ENCODE peak calls at places on chromosome 6, in four cellular contexts. X is HTR-8/SVneo, M is lung microvascular endothelial cell, E is amniotic epithelial cell. I is an unnamed sample.

GRCh38 chr6:45538636-45539035 is 160.9 kb upstream of the SUPT3H start:
- DNase-seq in E (no peak), M (no peak), X (no peak), I (peak)

GRCh38 chr6:122484760-122485159 is 13.2 kb upstream of the SERINC1 start:
- DNase-seq in X (no peak), E (no peak), M (no peak), I (no peak)

GRCh38 chr6:34021839-34022190 is 124.1 kb downstream of the GRM4 start:
- DNase-seq in M (no peak), E (no peak), X (no peak), I (no peak)

GRCh38 chr6:46735720-46736031 is 501 bp upstream of the PLA2G7 start:
- DNase-seq in E (no peak), M (no peak), X (no peak), I (no peak)

GRCh38 chr6:43823879-43824740 is 54.1 kb downstream of the VEGFA start:
- DNase-seq in M (no peak), X (no peak), E (no peak), I (no peak)

GRCh38 chr6:139398658-139399057 is 24.2 kb upstream of the CITED2 start:
- DNase-seq in X (no peak), M (no peak), E (no peak), I (no peak)

GRCh38 chr6:1312444-1313363 is 806 bp downstream of the FOXQ1 start:
- DNase-seq in M (no peak), E (no peak), X (no peak), I (no peak)

GRCh38 chr6:43014434-43014909 is 423 bp downstream of the KLHDC3 start:
- DNase-seq in E (peak), M (peak), X (no peak), I (no peak)

GRCh38 chr6:127539292-127539691 is 20.2 kb upstream of the MTCL3 start:
- DNase-seq in X (no peak), M (peak), E (peak), I (no peak)

GRCh38 chr6:90411292-90411781 is 114.7 kb upstream of the BACH2 start:
- DNase-seq in E (peak), X (peak), M (no peak), I (no peak)

GRCh38 chr6:129981598-129981997 is 36.8 kb upstream of the L3MBTL3 start:
- DNase-seq in E (peak), M (peak), X (no peak), I (no peak)

GRCh38 chr6:41744236-41744787 is 2.9 kb downstream of the PGC start:
- DNase-seq in X (no peak), E (no peak), M (no peak), I (no peak)

GRCh38 chr6:170146640-170147039 is 144.2 kb downstream of the DLL1 start:
- DNase-seq in X (no peak), M (no peak), E (no peak), I (no peak)

GRCh38 chr6:32895006-32895345 is 41.0 kb downstream of the PSMB9 start:
- DNase-seq in M (no peak), X (no peak), E (no peak), I (no peak)

GRCh38 chr6:43951063-43951755 is 176.0 kb downstream of the MRPL14 start:
- DNase-seq in E (no peak), X (no peak), M (peak), I (no peak)

GRCh38 chr6:144955853-144956252 is 670.7 kb downstream of the UTRN start:
- DNase-seq in M (peak), X (no peak), E (peak), I (no peak)

GRCh38 chr6:35044771-35045275 is 96.3 kb downstream of the TCP11 start:
- DNase-seq in X (no peak), M (peak), E (no peak), I (no peak)

GRCh38 chr6:42313941-42314570 is 96.4 kb upstream of the MRPS10 start:
- DNase-seq in M (peak), E (peak), X (no peak), I (no peak)

GRCh38 chr6:30683980-30684338 is 2.5 kb downstream of the PPP1R18 start:
- DNase-seq in X (no peak), M (no peak), E (no peak), I (no peak)